ENCODE peak calls at places on chromosomes 11 and 22, in eight cellular contexts. A is fibroblast of lung, V is sigmoid colon, B is PC-3, S is lung, O is vagina, T is lower lobe of right lung, K is psoas muscle. Y is an unnamed sample. For H3K9me3, the result is how much of the 10 kb centered on the place peaks cover.

GRCh38 chr11:124867700-124868099 is 2.5 kb downstream of the ROBO3 start:
- DNase-seq in O (no peak), T (no peak), S (no peak), V (peak), A (peak), B (peak), K (no peak), Y (peak)

GRCh38 chr11:19853016-19853415 is 140.4 kb downstream of the NAV2 start:
- DNase-seq in K (no peak), B (peak), S (no peak), A (peak), T (no peak), V (no peak), O (no peak), Y (no peak)

GRCh38 chr11:9784602-9785315 is 120.9 kb downstream of the SWAP70 start:
- DNase-seq in A (no peak), S (no peak), V (no peak), T (no peak), K (no peak), B (no peak), O (no peak), Y (no peak)

GRCh38 chr11:100512475-100512874 is 174.6 kb upstream of the ARHGAP42 start:
- DNase-seq in S (no peak), V (no peak), A (no peak), T (no peak), K (no peak), O (no peak), B (no peak), Y (no peak)

GRCh38 chr11:10931761-10932700 is 74.2 kb upstream of the ZBED5 start:
- DNase-seq in K (no peak), S (peak), V (no peak), A (no peak), T (peak), B (peak), O (no peak), Y (no peak)

GRCh38 chr11:14414470-14415461 is 55.8 kb upstream of the RRAS2 start:
- DNase-seq in V (no peak), A (peak), K (no peak), T (no peak), S (no peak), O (no peak), B (no peak), Y (no peak)

GRCh38 chr11:73158356-73159051 is 16.4 kb upstream of the FCHSD2 start:
- DNase-seq in K (no peak), O (no peak), V (peak), B (no peak), S (no peak), A (peak), T (no peak), Y (no peak)

GRCh38 chr11:97140885-97141494 is 751.2 kb downstream of the JRKL start:
- DNase-seq in O (no peak), T (no peak), K (no peak), A (no peak), V (no peak), S (no peak), B (peak), Y (peak)

GRCh38 chr11:43987384-43988039 is 45.1 kb downstream of the C11orf96 start:
- DNase-seq in K (peak), T (peak), V (peak), B (peak), O (no peak), S (peak), A (peak), Y (no peak)

GRCh38 chr22:36743011-36743410 is 32.9 kb downstream of the IFT27 start:
- DNase-seq in O (no peak), T (no peak), V (peak), B (no peak), K (no peak), S (no peak), A (no peak), Y (no peak)

GRCh38 chr11:59285716-59286260 is 72.9 kb upstream of the OR5AN1 start:
- DNase-seq in K (no peak), T (no peak), O (no peak), V (no peak), B (no peak), A (no peak), S (no peak), Y (no peak)

GRCh38 chr11:66478823-66479740 is 1.2 kb upstream of the DPP3 start:
- DNase-seq in V (peak), T (peak), B (peak), S (peak), O (no peak), A (peak), K (peak), Y (peak)

GRCh38 chr22:38923463-38924196 is 33.8 kb upstream of the APOBEC3A start:
- DNase-seq in B (peak), K (peak), S (peak), V (peak), A (peak), T (peak), O (no peak), Y (peak)

GRCh38 chr11:47449541-47449940 is 605 bp upstream of the RAPSN start:
- DNase-seq in S (no peak), O (no peak), V (no peak), A (no peak), T (no peak), B (no peak), K (no peak), Y (no peak)

GRCh38 chr11:122516686-122517085 is 138.8 kb upstream of the UBASH3B start:
- DNase-seq in S (no peak), K (no peak), O (no peak), V (no peak), T (no peak), B (no peak), A (no peak), Y (peak)
- H3K9me3 ChIP-seq in S (under half), K (under half), O (under half), V (under half), T (under half), B (under half), A (under half), Y (under half)

DNA sequence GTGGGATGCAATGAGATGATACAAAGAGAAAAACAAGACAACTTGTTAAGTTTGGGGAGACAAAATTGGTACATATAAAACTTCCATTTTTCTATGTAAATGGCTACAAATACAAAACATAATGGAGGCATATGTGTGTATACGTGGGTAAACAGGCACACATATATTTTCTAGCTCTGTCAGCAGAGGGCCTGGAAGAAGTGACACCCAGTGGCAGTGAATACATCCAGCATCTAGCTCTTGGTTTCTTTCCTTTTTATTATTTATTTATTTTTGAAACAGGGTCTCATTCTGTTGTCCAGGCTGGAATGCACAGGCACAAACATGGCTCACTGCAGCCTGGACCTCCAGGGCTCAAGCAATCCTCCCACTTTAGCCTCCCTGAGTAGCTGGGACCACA is 5.0 kb upstream of the RASL10A start:
- DNase-seq in S (no peak), O (no peak), K (no peak), A (no peak), B (no peak), V (no peak), T (no peak), Y (no peak)
- TF ChIP-seq CTCF in S (no peak), O (no peak), K (no peak), A (peak), B (peak), V (no peak), T (no peak), Y (peak)

GRCh38 chr22:33247758-33248157 is 189.6 kb upstream of the SYN3 start:
- DNase-seq in S (no peak), A (peak), V (no peak), B (no peak), O (no peak), T (no peak), K (no peak), Y (no peak)

GRCh38 chr22:33240901-33241300 is 182.7 kb upstream of the SYN3 start:
- DNase-seq in T (no peak), K (no peak), A (no peak), O (no peak), B (no peak), V (no peak), S (no peak), Y (no peak)

DNA sequence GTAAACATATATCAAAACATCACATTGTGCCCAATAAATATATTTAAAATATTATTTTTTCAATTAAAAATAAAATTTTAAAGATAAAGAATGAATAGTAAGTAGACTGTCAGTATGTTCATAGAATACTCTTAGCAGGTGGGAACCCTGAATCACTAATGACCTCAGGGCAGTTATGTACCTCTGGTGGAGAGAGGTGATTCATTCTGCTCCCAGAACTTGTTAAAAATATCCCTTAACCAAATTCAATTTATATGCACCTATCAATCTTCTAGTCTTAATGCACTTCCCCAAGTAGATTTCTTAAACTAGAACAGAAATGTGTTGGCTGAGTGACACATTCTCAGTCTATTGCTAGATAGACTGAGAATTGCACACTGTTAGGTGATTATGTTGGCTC is 183.9 kb upstream of the SYN3 start:
- DNase-seq in V (no peak), K (no peak), S (no peak), O (no peak), A (no peak), T (no peak), B (no peak), Y (no peak)
- H3K9me3 ChIP-seq in V (under half), K (under half), S (under half), O (under half), A (under half), T (under half), B (under half), Y (under half)

GRCh38 chr11:26194871-26195270 is 137.1 kb upstream of the ANO3 start:
- DNase-seq in V (no peak), T (no peak), S (no peak), A (no peak), K (no peak), B (no peak), O (no peak), Y (no peak)
- TF ChIP-seq CTCF in V (no peak), T (no peak), S (no peak), A (no peak), K (no peak), B (no peak), O (no peak), Y (no peak)